ENCODE peak calls at places on chromosomes 6 and 20, in ten cellular contexts. B is adrenal gland, Z is K562, P is lower leg skin, U is prostate gland, A is NB4, X is HCT116, H is A549, R is vagina, Y is uterus. J is an unnamed sample.

GRCh38 chr6:77451466-77451865 is 11.8 kb downstream of the HTR1B start:
- DNase-seq in U (no peak), A (no peak), X (no peak), B (no peak), R (no peak), P (no peak), Y (no peak), Z (no peak), H (no peak), J (no peak)

GRCh38 chr6:150417899-150418824 is 49.4 kb downstream of the IYD start:
- DNase-seq in H (peak; percentile 68), Z (no peak), B (no peak), U (peak; percentile 55), A (peak; percentile 67), R (no peak), X (peak; percentile 88), P (no peak), Y (peak; percentile 50), J (no peak)

GRCh38 chr6:150940951-150941350 is 75.4 kb downstream of the MTHFD1L start:
- DNase-seq in P (no peak), R (no peak), Y (no peak), B (no peak), H (no peak), A (no peak), X (no peak), U (no peak), Z (no peak), J (no peak)

GRCh38 chr6:10177703-10178102 is 237.2 kb downstream of the TFAP2A start:
- DNase-seq in R (no peak), X (no peak), Y (no peak), U (no peak), Z (no peak), H (peak; percentile 6), A (no peak), B (no peak), P (no peak), J (peak; percentile 53)

GRCh38 chr20:63553251-63553932 is 567 bp upstream of the FNDC11 start:
- DNase-seq in Y (peak; percentile 84), P (peak; percentile 78), H (peak; percentile 50), Z (peak; percentile 93), A (peak; percentile 55), X (peak; percentile 85), B (peak; percentile 76), R (no peak), U (peak; percentile 81), J (peak; percentile 92)

GRCh38 chr20:64156136-64156885 is 7.9 kb upstream of the MYT1 start:
- DNase-seq in Z (no peak), R (no peak), B (no peak), H (no peak), Y (no peak), P (no peak), U (no peak), A (no peak), X (no peak), J (no peak)

GRCh38 chr6:40930555-40930954 is 108.5 kb downstream of the UNC5CL start:
- DNase-seq in U (no peak), Z (peak; percentile 39), A (peak; percentile 27), X (no peak), B (no peak), R (no peak), P (no peak), H (no peak), Y (no peak), J (no peak)

GRCh38 chr6:131205891-131206290 is 70.6 kb downstream of the AKAP7 start:
- DNase-seq in Y (no peak), P (no peak), H (no peak), X (no peak), B (no peak), U (no peak), A (no peak), R (no peak), Z (no peak), J (no peak)

GRCh38 chr6:128098000-128098581 is 197.2 kb upstream of the THEMIS start:
- DNase-seq in P (no peak), Y (no peak), X (no peak), A (no peak), Z (no peak), B (no peak), H (no peak), R (no peak), U (no peak), J (no peak)

GRCh38 chr6:39280247-39280731 is 33.9 kb downstream of the KCNK17 start:
- DNase-seq in X (peak; percentile 69), R (no peak), B (peak; percentile 46), Z (peak; percentile 39), A (peak; percentile 19), U (no peak), Y (no peak), H (peak; percentile 21), P (no peak), J (peak; percentile 47)

GRCh38 chr6:16430661-16431089 is 192.3 kb downstream of the GMPR start:
- DNase-seq in B (no peak), U (no peak), R (no peak), P (no peak), X (no peak), A (no peak), Y (no peak), Z (no peak), H (no peak), J (no peak)

GRCh38 chr6:11298651-11299420 is 66.4 kb upstream of the NEDD9 start:
- DNase-seq in Y (no peak), H (no peak), R (no peak), X (no peak), B (no peak), A (no peak), U (peak; percentile 46), Z (no peak), P (no peak), J (no peak)

GRCh38 chr6:18161437-18161836 is 6.2 kb downstream of the KDM1B start:
- DNase-seq in B (no peak), H (no peak), Y (no peak), U (no peak), A (no peak), R (no peak), X (no peak), Z (no peak), P (no peak), J (no peak)

GRCh38 chr6:44229376-44230033 is 6.1 kb downstream of the SLC29A1 start:
- DNase-seq in A (no peak), B (peak; percentile 70), Y (no peak), U (no peak), Z (no peak), X (no peak), P (no peak), R (no peak), H (no peak), J (no peak)
- TF ChIP-seq POLR2A in A (no peak), B (peak; percentile 53), Y (no peak), U (no peak), Z (no peak), X (no peak), P (no peak), R (no peak), H (no peak), J (no peak)

GRCh38 chr6:108591040-108591816 is 30.5 kb downstream of the FOXO3 start:
- DNase-seq in B (no peak), Z (no peak), U (no peak), A (no peak), X (no peak), R (no peak), H (no peak), Y (no peak), P (no peak), J (no peak)

GRCh38 chr6:108587258-108588059 is 26.7 kb downstream of the FOXO3 start:
- DNase-seq in H (no peak), A (peak; percentile 49), Z (no peak), Y (peak; percentile 67), X (no peak), P (no peak), B (no peak), U (no peak), R (no peak), J (no peak)

GRCh38 chr6:108588586-108588985 is 27.9 kb downstream of the FOXO3 start:
- DNase-seq in X (no peak), Y (no peak), R (no peak), A (peak; percentile 25), H (no peak), B (no peak), U (no peak), Z (no peak), P (no peak), J (no peak)

GRCh38 chr6:108585921-108586320 is 25.2 kb downstream of the FOXO3 start:
- DNase-seq in U (no peak), R (no peak), A (no peak), H (no peak), B (no peak), Y (no peak), X (no peak), Z (no peak), P (no peak), J (no peak)

DNA sequence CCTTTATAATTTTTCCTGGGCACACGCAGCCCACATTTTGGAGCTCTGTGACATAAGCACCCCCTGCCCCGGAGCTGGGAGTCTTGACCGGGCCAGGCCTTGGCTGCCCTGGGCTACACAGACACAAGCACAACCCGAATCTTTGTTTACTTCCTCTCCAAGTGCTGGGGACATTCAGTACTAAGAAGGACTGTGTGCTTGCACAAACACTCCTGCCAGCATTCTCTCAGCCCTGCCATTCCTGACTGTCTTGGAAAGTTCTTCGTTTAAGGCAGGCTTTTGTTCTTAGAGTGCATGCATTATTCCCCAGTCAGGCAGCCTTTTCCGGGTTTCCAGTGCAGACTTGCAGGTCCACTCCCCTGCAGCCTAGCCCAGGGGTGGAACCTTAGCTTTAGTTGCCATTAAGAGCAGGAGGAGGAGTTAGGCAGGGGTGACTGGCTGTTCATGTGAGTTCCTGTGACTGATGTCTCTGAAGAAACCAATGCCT is 28.6 kb downstream of the FOXO3 start:
- DNase-seq in Y (peak; percentile 78), Z (peak; percentile 33), H (peak; percentile 21), U (peak; percentile 95), B (peak; percentile 34), A (peak; percentile 54), X (peak; percentile 18), R (peak; percentile 98), P (peak; percentile 91), J (no peak)
- TF ChIP-seq POLR2A in Y (no peak), Z (no peak), H (no peak), U (peak; percentile 11), B (no peak), A (no peak), X (no peak), R (no peak), P (no peak), J (no peak)

DNA sequence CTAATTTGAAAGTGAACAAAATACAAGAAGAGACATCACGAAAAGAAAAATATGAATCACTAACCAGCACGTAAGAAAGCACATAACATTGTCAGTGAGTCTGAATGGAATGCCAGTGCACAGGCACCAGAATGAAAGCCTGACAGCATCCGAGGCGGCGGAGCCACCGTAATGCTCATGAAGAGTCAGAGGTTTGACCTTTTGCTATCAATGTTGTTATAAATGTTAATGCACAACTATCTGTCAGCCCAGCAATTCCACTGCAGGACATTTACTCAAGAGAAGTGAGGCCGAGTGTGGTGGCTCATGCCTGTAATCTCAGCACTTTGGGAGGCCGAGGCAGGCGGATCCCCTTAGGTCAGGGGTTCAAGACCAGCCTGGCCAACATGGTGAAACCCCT is 562.1 kb downstream of the PRKN start:
- DNase-seq in Z (no peak), Y (no peak), R (no peak), X (no peak), U (no peak), B (no peak), A (no peak), P (no peak), H (no peak), J (no peak)
- TF ChIP-seq POLR2A in Z (no peak), Y (no peak), R (no peak), X (no peak), U (no peak), B (no peak), A (no peak), P (no peak), H (no peak), J (no peak)

GRCh38 chr6:21846541-21847451 is 253.2 kb downstream of the SOX4 start:
- DNase-seq in U (no peak), R (no peak), Y (no peak), B (no peak), P (no peak), X (no peak), A (peak; percentile 54), H (no peak), Z (no peak), J (no peak)
- TF ChIP-seq POLR2A in U (no peak), R (no peak), Y (no peak), B (no peak), P (no peak), X (no peak), A (no peak), H (no peak), Z (no peak), J (no peak)

J was measured in H54.